ENCODE peak calls at places on chromosome X, in seven cellular contexts. P is OCI-LY7, K is fibroblast of lung, X is PC-9, Q is GM23338, G is HCT116, M is HepG2. E is an unnamed sample.
A peak's percentile ranks its signal among the peaks of the same experiment; 100 is the strongest.

GRCh38 chrX:3044196-3044595 is 2.9 kb downstream of the ARSF start:
- DNase-seq in P (no peak), K (no peak), X (no peak), Q (no peak), G (no peak), M (no peak), E (no peak)

GRCh38 chrX:150361070-150361776 is 1.9 kb upstream of the MAMLD1 start:
- DNase-seq in P (no peak), K (peak; percentile 35), X (no peak), Q (peak; percentile 57), G (no peak), M (no peak), E (no peak)

GRCh38 chrX:3377560-3377959 is 31.1 kb upstream of the MXRA5 start:
- DNase-seq in P (no peak), K (no peak), X (no peak), Q (no peak), G (no peak), M (no peak), E (no peak)

GRCh38 chrX:24023972-24024664 is 2.9 kb downstream of the KLHL15 start:
- DNase-seq in P (peak; percentile 42), K (peak; percentile 31), X (no peak), Q (no peak), G (no peak), M (no peak), E (no peak)

GRCh38 chrX:139864613-139865012 is 68.2 kb downstream of the ATP11C start:
- DNase-seq in P (no peak), K (no peak), X (no peak), Q (no peak), G (no peak), M (no peak), E (no peak)

GRCh38 chrX:131741103-131741581 is 197.3 kb downstream of the OR13H1 start:
- DNase-seq in P (no peak), K (no peak), X (no peak), Q (no peak), G (no peak), M (no peak), E (no peak)

GRCh38 chrX:125202486-125203378 is 116.9 kb upstream of the TEX13C start:
- DNase-seq in P (no peak), K (no peak), X (peak; percentile 18), Q (peak; percentile 28), G (no peak), M (no peak), E (no peak)

GRCh38 chrX:65677954-65678469 is 10.6 kb downstream of the MSN start:
- DNase-seq in P (no peak), K (peak; percentile 95), X (peak; percentile 41), Q (no peak), G (peak; percentile 26), M (no peak), E (no peak)

GRCh38 chrX:153600032-153600373 is 1.1 kb upstream of the CCNQ start:
- DNase-seq in P (peak; percentile 26), K (no peak), X (no peak), Q (peak; percentile 14), G (no peak), M (no peak), E (peak; percentile 78)

GRCh38 chrX:19912-20571 is 261.1 kb upstream of the PLCXD1 start:
- DNase-seq in P (peak; percentile 21), K (no peak), X (peak; percentile 9), Q (peak; percentile 33), G (no peak), M (peak; percentile 0), E (no peak)

GRCh38 chrX:148784859-148785655 is 284.6 kb downstream of the AFF2 start:
- DNase-seq in P (peak; percentile 70), K (no peak), X (no peak), Q (peak; percentile 16), G (no peak), M (no peak), E (no peak)

GRCh38 chrX:148784137-148784536 is 283.7 kb downstream of the AFF2 start:
- DNase-seq in P (no peak), K (no peak), X (no peak), Q (no peak), G (no peak), M (no peak), E (no peak)
- H3K4me3 ChIP-seq in P (peak overlapping the region; percentile 61), K (no peak overlapping the region), X (no peak overlapping the region), Q (no peak overlapping the region), G (no peak overlapping the region), M (no peak overlapping the region), E (no peak overlapping the region)

GRCh38 chrX:47577424-47577823 is 4.8 kb upstream of the TIMP1 start:
- DNase-seq in P (no peak), K (peak; percentile 66), X (no peak), Q (no peak), G (no peak), M (no peak), E (no peak)

GRCh38 chrX:47576021-47576898 is 6.0 kb upstream of the TIMP1 start:
- DNase-seq in P (no peak), K (no peak), X (no peak), Q (no peak), G (no peak), M (no peak), E (no peak)

GRCh38 chrX:47579537-47579936 is 2.7 kb upstream of the TIMP1 start:
- DNase-seq in P (no peak), K (peak; percentile 85), X (no peak), Q (no peak), G (no peak), M (no peak), E (no peak)

GRCh38 chrX:47577901-47578300 is 4.3 kb upstream of the TIMP1 start:
- DNase-seq in P (no peak), K (no peak), X (no peak), Q (no peak), G (no peak), M (no peak), E (no peak)

DNA sequence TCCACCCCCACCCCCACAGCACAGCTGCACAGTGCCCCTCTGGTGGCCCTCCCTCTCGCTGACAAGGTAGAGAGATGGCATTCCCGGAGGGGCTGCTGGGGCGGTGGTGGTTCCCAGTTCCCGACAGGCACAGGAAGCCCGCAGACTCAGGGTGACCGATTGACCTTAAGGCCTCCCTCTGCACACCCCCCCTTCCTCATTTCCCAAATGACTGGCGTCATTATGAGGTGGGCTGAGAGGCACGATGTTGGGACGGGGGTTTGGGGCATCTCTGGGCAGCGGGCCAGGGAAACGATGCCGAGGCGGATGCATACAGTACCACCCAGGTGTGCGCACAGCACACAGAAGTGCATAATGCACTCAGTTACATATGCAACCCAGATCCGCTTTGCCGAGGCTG is 3.5 kb upstream of the TIMP1 start:
- DNase-seq in P (no peak), K (no peak), X (no peak), Q (peak; percentile 24), G (no peak), M (no peak), E (no peak)
- H2AFZ ChIP-seq in P (no peak overlapping the region), K (no peak overlapping the region), X (no peak overlapping the region), Q (no peak overlapping the region), G (no peak overlapping the region), M (no peak overlapping the region), E (no peak overlapping the region)

GRCh38 chrX:118324588-118324987 is 21.3 kb upstream of the WDR44 start:
- DNase-seq in P (no peak), K (no peak), X (no peak), Q (no peak), G (no peak), M (no peak), E (no peak)

GRCh38 chrX:118329179-118329578 is 16.7 kb upstream of the WDR44 start:
- DNase-seq in P (no peak), K (no peak), X (no peak), Q (no peak), G (no peak), M (no peak), E (no peak)

DNA sequence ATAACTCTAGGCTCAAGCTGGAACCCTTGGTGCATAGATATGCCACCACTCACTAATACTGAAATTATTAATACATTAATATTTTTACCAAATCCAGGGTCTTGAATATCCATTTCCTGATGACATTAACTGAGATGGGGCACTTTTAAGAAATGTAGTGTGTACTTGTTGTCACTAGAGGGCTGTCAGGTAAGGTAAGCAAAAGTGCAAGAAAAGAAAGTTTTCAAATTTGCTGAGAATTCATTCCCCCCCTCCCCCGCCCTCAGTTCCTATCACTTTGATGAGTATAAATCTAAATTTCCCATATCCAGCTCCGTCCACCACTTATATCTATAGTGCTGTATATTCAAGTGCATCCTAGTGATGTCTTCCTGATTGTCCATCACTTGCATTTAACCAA is 20.5 kb upstream of the WDR44 start:
- DNase-seq in P (peak; percentile 22), K (no peak), X (no peak), Q (peak; percentile 22), G (no peak), M (no peak), E (no peak)
- TF ChIP-seq CTCF in P (peak; percentile 64), K (no peak), X (peak; percentile 58), Q (peak; percentile 36), G (no peak), M (no peak), E (peak; percentile 22)

DNA sequence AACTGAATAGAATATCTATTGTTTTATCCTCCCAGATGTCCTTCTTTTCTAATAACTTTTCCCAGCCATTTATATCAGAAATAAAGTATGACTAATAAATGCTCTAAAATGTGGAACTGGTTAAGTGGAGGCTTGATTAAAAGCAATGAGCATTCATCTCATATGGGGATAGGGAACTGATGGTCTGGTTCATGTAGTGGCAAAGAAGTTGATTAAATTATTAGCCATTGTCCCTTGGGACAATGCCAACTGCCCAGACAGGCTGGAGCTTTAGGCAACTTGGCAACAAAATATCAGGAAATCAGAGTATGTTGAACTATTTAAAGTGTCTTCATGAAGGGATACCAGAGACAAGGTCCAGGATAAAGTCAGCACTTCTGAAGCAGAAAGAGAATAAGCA is 24.2 kb downstream of the TRO start:
- DNase-seq in P (no peak), K (no peak), X (no peak), Q (no peak), G (no peak), M (no peak), E (no peak)
- H3K4me3 ChIP-seq in P (no peak overlapping the region), K (no peak overlapping the region), X (no peak overlapping the region), Q (no peak overlapping the region), G (no peak overlapping the region), M (no peak overlapping the region), E (no peak overlapping the region)

DNA sequence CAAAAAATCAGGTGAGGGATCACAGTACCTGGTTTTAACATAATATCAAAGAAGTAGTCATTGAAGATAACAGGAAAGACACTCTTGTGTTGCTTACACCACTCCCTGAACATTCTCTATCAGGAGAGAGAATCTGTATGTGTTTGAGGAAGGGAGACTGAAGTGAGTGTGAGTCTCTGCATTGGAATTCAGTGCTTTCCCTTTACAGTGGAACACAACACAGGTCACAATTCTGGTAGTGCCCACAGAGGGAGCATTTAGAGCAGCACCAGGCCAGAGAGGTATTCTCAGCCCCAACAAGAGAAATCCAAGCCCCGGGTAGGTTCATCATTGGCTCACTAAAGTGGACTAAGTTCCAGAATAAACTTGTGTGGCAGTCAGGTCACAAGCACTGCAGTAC is 64.7 kb upstream of the UBQLN2 start:
- DNase-seq in P (no peak), K (no peak), X (peak; percentile 71), Q (no peak), G (no peak), M (no peak), E (no peak)
- H2AFZ ChIP-seq in P (no peak overlapping the region), K (no peak overlapping the region), X (no peak overlapping the region), Q (no peak overlapping the region), G (no peak overlapping the region), M (no peak overlapping the region), E (no peak overlapping the region)

DNA sequence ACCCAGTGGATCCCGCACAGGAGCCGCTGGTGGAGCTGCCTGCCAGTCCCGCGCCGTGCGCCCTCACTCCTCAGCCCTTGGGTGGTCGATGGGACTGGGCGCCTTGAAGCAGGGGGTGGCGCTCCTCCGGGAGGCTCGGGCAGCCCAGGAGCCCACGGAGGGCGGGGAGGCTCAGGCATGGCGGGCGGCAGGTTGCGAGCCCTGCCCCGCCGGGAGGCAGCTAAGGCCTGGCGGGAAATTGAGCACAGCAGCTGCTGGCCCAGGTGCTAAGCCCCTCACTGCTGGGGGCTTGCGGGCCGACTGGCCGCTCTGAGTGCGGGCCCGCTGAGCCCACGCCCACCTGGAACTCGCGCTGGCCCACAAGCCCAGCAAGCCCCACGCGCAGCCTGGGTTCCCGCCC is 127.1 kb upstream of the TMEM164 start:
- DNase-seq in P (no peak), K (no peak), X (no peak), Q (no peak), G (no peak), M (no peak), E (no peak)
- TF ChIP-seq CTCF in P (no peak), K (no peak), X (no peak), Q (no peak), G (no peak), M (no peak), E (no peak)

E was measured in osteoblast.